ENCODE peak calls at places on chromosomes 12 and 14, in seven cellular contexts. One of them, this sample, is unnamed.

GRCh38 chr12:108360487-108360886 is 21.4 kb upstream of the CMKLR1 start:
- DNase-seq in endothelial cell of umbilical vein: peak
- DNase-seq in SK-N-SH: no peak
- DNase-seq in pancreas: no peak
- DNase-seq in mesenchymal stem cell: no peak
- DNase-seq in fibroblast of the aortic adventitia: no peak
- DNase-seq in upper lobe of right lung: no peak
- DNase-seq in this sample: no peak

GRCh38 chr14:64060648-64061096 is 207.9 kb downstream of the SYNE2 start:
- DNase-seq in SK-N-SH: no peak
- DNase-seq in fibroblast of the aortic adventitia: no peak
- DNase-seq in upper lobe of right lung: no peak
- DNase-seq in mesenchymal stem cell: no peak
- DNase-seq in endothelial cell of umbilical vein: peak
- DNase-seq in pancreas: no peak
- DNase-seq in this sample: peak

GRCh38 chr14:97603201-97603600 is 806.0 kb downstream of the VRK1 start:
- DNase-seq in upper lobe of right lung: no peak
- DNase-seq in fibroblast of the aortic adventitia: no peak
- DNase-seq in SK-N-SH: no peak
- DNase-seq in pancreas: no peak
- DNase-seq in endothelial cell of umbilical vein: no peak
- DNase-seq in mesenchymal stem cell: no peak
- DNase-seq in this sample: no peak

GRCh38 chr14:77128414-77128891 is 13.1 kb downstream of the ZDHHC22 start:
- DNase-seq in pancreas: no peak
- DNase-seq in mesenchymal stem cell: no peak
- DNase-seq in fibroblast of the aortic adventitia: peak
- DNase-seq in upper lobe of right lung: no peak
- DNase-seq in SK-N-SH: no peak
- DNase-seq in endothelial cell of umbilical vein: no peak
- DNase-seq in this sample: no peak

GRCh38 chr14:34075826-34076225 is 125.0 kb upstream of the EGLN3 start:
- DNase-seq in endothelial cell of umbilical vein: no peak
- DNase-seq in mesenchymal stem cell: no peak
- DNase-seq in SK-N-SH: no peak
- DNase-seq in fibroblast of the aortic adventitia: no peak
- DNase-seq in pancreas: no peak
- DNase-seq in upper lobe of right lung: no peak
- DNase-seq in this sample: no peak

GRCh38 chr14:30194769-30195168 is 267.1 kb upstream of the PRKD1 start:
- DNase-seq in SK-N-SH: no peak
- DNase-seq in upper lobe of right lung: no peak
- DNase-seq in mesenchymal stem cell: peak
- DNase-seq in pancreas: no peak
- DNase-seq in endothelial cell of umbilical vein: no peak
- DNase-seq in fibroblast of the aortic adventitia: peak
- DNase-seq in this sample: no peak

GRCh38 chr14:85987292-85987691 is 457.3 kb downstream of the FLRT2 start:
- DNase-seq in mesenchymal stem cell: no peak
- DNase-seq in fibroblast of the aortic adventitia: no peak
- DNase-seq in SK-N-SH: no peak
- DNase-seq in pancreas: no peak
- DNase-seq in upper lobe of right lung: no peak
- DNase-seq in endothelial cell of umbilical vein: no peak
- DNase-seq in this sample: no peak

GRCh38 chr14:30221546-30221945 is 293.9 kb upstream of the PRKD1 start:
- DNase-seq in fibroblast of the aortic adventitia: peak
- DNase-seq in pancreas: no peak
- DNase-seq in upper lobe of right lung: no peak
- DNase-seq in SK-N-SH: no peak
- DNase-seq in mesenchymal stem cell: no peak
- DNase-seq in endothelial cell of umbilical vein: peak
- DNase-seq in this sample: no peak

GRCh38 chr14:100902792-100903191 is 730 bp downstream of the RTL1 start:
- DNase-seq in mesenchymal stem cell: no peak
- DNase-seq in fibroblast of the aortic adventitia: no peak
- DNase-seq in endothelial cell of umbilical vein: no peak
- DNase-seq in upper lobe of right lung: no peak
- DNase-seq in SK-N-SH: peak
- DNase-seq in pancreas: no peak
- DNase-seq in this sample: no peak

GRCh38 chr14:88421286-88421685 is 35.8 kb downstream of the SPATA7 start:
- DNase-seq in pancreas: no peak
- DNase-seq in fibroblast of the aortic adventitia: peak
- DNase-seq in endothelial cell of umbilical vein: no peak
- DNase-seq in upper lobe of right lung: no peak
- DNase-seq in SK-N-SH: no peak
- DNase-seq in mesenchymal stem cell: peak
- DNase-seq in this sample: peak

GRCh38 chr12:81542621-81543020 is 216.5 kb downstream of the PPFIA2 start:
- DNase-seq in upper lobe of right lung: no peak
- DNase-seq in SK-N-SH: no peak
- DNase-seq in endothelial cell of umbilical vein: no peak
- DNase-seq in pancreas: no peak
- DNase-seq in mesenchymal stem cell: no peak
- DNase-seq in fibroblast of the aortic adventitia: no peak
- DNase-seq in this sample: no peak

GRCh38 chr12:6336079-6336858 is 5.6 kb downstream of the TNFRSF1A start:
- DNase-seq in fibroblast of the aortic adventitia: peak
- DNase-seq in endothelial cell of umbilical vein: peak
- DNase-seq in SK-N-SH: peak
- DNase-seq in mesenchymal stem cell: peak
- DNase-seq in upper lobe of right lung: peak
- DNase-seq in pancreas: peak
- DNase-seq in this sample: peak

GRCh38 chr12:6335451-6336078 is 6.3 kb downstream of the TNFRSF1A start:
- DNase-seq in fibroblast of the aortic adventitia: peak
- DNase-seq in endothelial cell of umbilical vein: peak
- DNase-seq in SK-N-SH: peak
- DNase-seq in mesenchymal stem cell: peak
- DNase-seq in upper lobe of right lung: peak
- DNase-seq in pancreas: peak
- DNase-seq in this sample: peak

GRCh38 chr12:6336859-6337744 is 4.8 kb downstream of the TNFRSF1A start:
- DNase-seq in mesenchymal stem cell: no peak
- DNase-seq in endothelial cell of umbilical vein: peak
- DNase-seq in pancreas: peak
- DNase-seq in SK-N-SH: no peak
- DNase-seq in fibroblast of the aortic adventitia: no peak
- DNase-seq in upper lobe of right lung: peak
- DNase-seq in this sample: no peak

GRCh38 chr12:6338955-6339761 is 2.7 kb downstream of the TNFRSF1A start:
- DNase-seq in endothelial cell of umbilical vein: peak
- DNase-seq in fibroblast of the aortic adventitia: no peak
- DNase-seq in pancreas: no peak
- DNase-seq in upper lobe of right lung: no peak
- DNase-seq in SK-N-SH: no peak
- DNase-seq in mesenchymal stem cell: peak
- DNase-seq in this sample: no peak

GRCh38 chr12:6337958-6338406 is 3.9 kb downstream of the TNFRSF1A start:
- DNase-seq in endothelial cell of umbilical vein: peak
- DNase-seq in SK-N-SH: no peak
- DNase-seq in pancreas: no peak
- DNase-seq in fibroblast of the aortic adventitia: peak
- DNase-seq in mesenchymal stem cell: peak
- DNase-seq in upper lobe of right lung: no peak
- DNase-seq in this sample: peak
- H3K4me3 ChIP-seq in endothelial cell of umbilical vein: no peak
- H3K4me3 ChIP-seq in SK-N-SH: peak
- H3K4me3 ChIP-seq in pancreas: no peak
- H3K4me3 ChIP-seq in fibroblast of the aortic adventitia: peak
- H3K4me3 ChIP-seq in mesenchymal stem cell: no peak
- H3K4me3 ChIP-seq in upper lobe of right lung: peak
- H3K4me3 ChIP-seq in this sample: no peak

DNA sequence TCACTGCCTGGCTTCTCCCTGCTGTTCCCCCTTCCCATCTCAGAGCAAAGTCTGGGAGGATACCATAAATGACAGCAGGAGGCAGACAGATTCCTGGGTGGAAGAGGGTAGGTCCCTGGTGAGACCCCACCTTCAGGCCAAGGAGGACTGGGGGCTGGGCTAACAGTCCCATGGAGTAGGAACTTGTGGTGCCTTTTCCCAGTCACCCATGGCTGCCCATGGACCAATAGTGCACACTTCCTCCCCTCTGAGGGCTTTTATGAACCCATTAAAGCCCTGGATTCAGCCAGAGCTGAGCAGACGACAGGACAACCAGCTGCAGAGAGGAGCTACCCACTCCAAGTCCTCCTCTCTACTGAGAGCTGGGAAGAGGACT is 36.6 kb upstream of the OR5AU1 start:
- DNase-seq in endothelial cell of umbilical vein: no peak
- DNase-seq in SK-N-SH: no peak
- DNase-seq in fibroblast of the aortic adventitia: no peak
- DNase-seq in mesenchymal stem cell: no peak
- DNase-seq in pancreas: no peak
- DNase-seq in upper lobe of right lung: no peak
- DNase-seq in this sample: no peak
- H3K4me3 ChIP-seq in endothelial cell of umbilical vein: no peak
- H3K4me3 ChIP-seq in SK-N-SH: no peak
- H3K4me3 ChIP-seq in fibroblast of the aortic adventitia: peak
- H3K4me3 ChIP-seq in mesenchymal stem cell: no peak
- H3K4me3 ChIP-seq in pancreas: peak
- H3K4me3 ChIP-seq in upper lobe of right lung: no peak
- H3K4me3 ChIP-seq in this sample: no peak

GRCh38 chr14:61582815-61583214 is 112.5 kb upstream of the HIF1A start:
- DNase-seq in endothelial cell of umbilical vein: no peak
- DNase-seq in SK-N-SH: no peak
- DNase-seq in fibroblast of the aortic adventitia: peak
- DNase-seq in upper lobe of right lung: no peak
- DNase-seq in pancreas: no peak
- DNase-seq in mesenchymal stem cell: no peak
- DNase-seq in this sample: no peak
- H3K4me3 ChIP-seq in endothelial cell of umbilical vein: no peak
- H3K4me3 ChIP-seq in SK-N-SH: no peak
- H3K4me3 ChIP-seq in fibroblast of the aortic adventitia: no peak
- H3K4me3 ChIP-seq in upper lobe of right lung: no peak
- H3K4me3 ChIP-seq in pancreas: no peak
- H3K4me3 ChIP-seq in mesenchymal stem cell: no peak
- H3K4me3 ChIP-seq in this sample: no peak

DNA sequence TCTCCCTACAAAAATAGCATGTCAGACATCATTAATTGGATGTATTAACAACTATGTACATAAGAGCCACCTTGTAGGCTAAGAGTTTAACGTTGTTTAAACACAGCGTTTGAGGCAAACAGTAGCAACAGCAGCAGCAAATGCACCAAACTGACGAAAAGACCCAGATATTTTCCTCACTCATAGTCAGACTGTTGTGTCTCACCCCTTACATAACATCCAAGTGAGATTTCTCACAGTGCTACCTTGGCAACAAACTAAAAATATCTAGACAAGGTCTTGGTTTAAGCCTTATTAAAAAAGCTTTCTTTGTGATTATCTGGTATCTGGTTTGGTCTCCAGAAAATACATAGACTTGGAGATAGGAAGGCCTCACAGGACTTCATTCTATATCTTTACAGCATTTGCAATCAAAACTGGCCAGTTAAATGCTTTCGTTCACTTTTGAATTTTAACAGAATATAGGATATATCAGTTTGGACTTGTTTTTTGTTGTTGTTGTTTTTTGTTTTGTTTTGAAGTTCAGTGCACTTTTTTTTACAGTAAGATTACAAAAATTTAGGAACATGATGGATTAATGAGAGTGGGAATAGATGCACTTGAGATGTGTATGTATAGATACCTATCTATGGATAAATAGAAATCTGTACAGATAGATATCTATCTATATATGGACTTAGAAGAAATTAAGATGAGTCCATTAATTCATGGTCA is 4.1 kb downstream of the BHLHE41 start:
- DNase-seq in SK-N-SH: no peak
- DNase-seq in mesenchymal stem cell: no peak
- DNase-seq in fibroblast of the aortic adventitia: peak
- DNase-seq in pancreas: no peak
- DNase-seq in upper lobe of right lung: no peak
- DNase-seq in endothelial cell of umbilical vein: no peak
- DNase-seq in this sample: no peak
- H3K4me3 ChIP-seq in SK-N-SH: peak
- H3K4me3 ChIP-seq in mesenchymal stem cell: no peak
- H3K4me3 ChIP-seq in fibroblast of the aortic adventitia: no peak
- H3K4me3 ChIP-seq in pancreas: no peak
- H3K4me3 ChIP-seq in upper lobe of right lung: peak
- H3K4me3 ChIP-seq in endothelial cell of umbilical vein: no peak
- H3K4me3 ChIP-seq in this sample: no peak

This sample was measured in cardiac muscle cell.